ENCODE peak calls at places on chromosomes 6 and 20, in five cellular contexts. One of them, this sample, is unnamed.

GRCh38 chr6:103105686-103106085 is 1712.2 kb downstream of the GRIK2 start:
- DNase-seq in left ventricle myocardium inferior: no peak
- DNase-seq in BE2C: no peak
- DNase-seq in prostate gland: no peak
- DNase-seq in NB4: no peak
- DNase-seq in this sample: no peak

GRCh38 chr6:145772846-145773245 is 37.5 kb upstream of the EPM2A start:
- DNase-seq in left ventricle myocardium inferior: no peak
- DNase-seq in BE2C: no peak
- DNase-seq in prostate gland: no peak
- DNase-seq in NB4: no peak
- DNase-seq in this sample: no peak

GRCh38 chr6:108875161-108875555 is 26.9 kb downstream of the ARMC2 start:
- DNase-seq in left ventricle myocardium inferior: no peak
- DNase-seq in BE2C: no peak
- DNase-seq in prostate gland: no peak
- DNase-seq in NB4: no peak
- DNase-seq in this sample: no peak

GRCh38 chr20:49979030-49979832 is 3.5 kb upstream of the SNAI1 start:
- DNase-seq in left ventricle myocardium inferior: no peak
- DNase-seq in BE2C: peak; percentile 73
- DNase-seq in prostate gland: no peak
- DNase-seq in NB4: peak; percentile 68
- DNase-seq in this sample: no peak

GRCh38 chr6:170174124-170174770 is 116.6 kb downstream of the DLL1 start:
- DNase-seq in left ventricle myocardium inferior: peak; percentile 14
- DNase-seq in BE2C: no peak
- DNase-seq in prostate gland: peak; percentile 4
- DNase-seq in NB4: no peak
- DNase-seq in this sample: no peak

GRCh38 chr20:10219452-10219791 is 792 bp downstream of the SNAP25 start:
- DNase-seq in left ventricle myocardium inferior: peak; percentile 70
- DNase-seq in BE2C: peak; percentile 94
- DNase-seq in prostate gland: peak; percentile 56
- DNase-seq in NB4: peak; percentile 67
- DNase-seq in this sample: peak; percentile 62

GRCh38 chr6:12296604-12297003 is 6.4 kb downstream of the EDN1 start:
- DNase-seq in left ventricle myocardium inferior: no peak
- DNase-seq in BE2C: no peak
- DNase-seq in prostate gland: no peak
- DNase-seq in NB4: no peak
- DNase-seq in this sample: no peak

GRCh38 chr20:48448601-48449384 is 379.0 kb downstream of the PREX1 start:
- DNase-seq in left ventricle myocardium inferior: no peak
- DNase-seq in BE2C: no peak
- DNase-seq in prostate gland: peak; percentile 31
- DNase-seq in NB4: no peak
- DNase-seq in this sample: no peak

GRCh38 chr6:25113436-25113835 is 165.7 kb upstream of the CARMIL1 start:
- DNase-seq in left ventricle myocardium inferior: no peak
- DNase-seq in BE2C: no peak
- DNase-seq in prostate gland: no peak
- DNase-seq in NB4: no peak
- DNase-seq in this sample: no peak

GRCh38 chr6:2783188-2783957 is 18.2 kb downstream of the WRNIP1 start:
- DNase-seq in left ventricle myocardium inferior: no peak
- DNase-seq in BE2C: no peak
- DNase-seq in prostate gland: no peak
- DNase-seq in NB4: no peak
- DNase-seq in this sample: no peak

GRCh38 chr6:157235600-157236039 is 87.7 kb downstream of the TMEM242 start:
- DNase-seq in left ventricle myocardium inferior: peak; percentile 64
- DNase-seq in BE2C: no peak
- DNase-seq in prostate gland: no peak
- DNase-seq in NB4: no peak
- DNase-seq in this sample: peak; percentile 45

GRCh38 chr6:117169781-117170281 is 95.5 kb upstream of the VGLL2 start:
- DNase-seq in left ventricle myocardium inferior: no peak
- DNase-seq in BE2C: no peak
- DNase-seq in prostate gland: no peak
- DNase-seq in NB4: no peak
- DNase-seq in this sample: no peak

GRCh38 chr6:45049188-45049843 is 278.8 kb upstream of the RUNX2 start:
- DNase-seq in left ventricle myocardium inferior: no peak
- DNase-seq in BE2C: no peak
- DNase-seq in prostate gland: no peak
- DNase-seq in NB4: peak; percentile 84
- DNase-seq in this sample: peak; percentile 49

GRCh38 chr6:136365781-136366354 is 76.2 kb upstream of the BCLAF1 start:
- DNase-seq in left ventricle myocardium inferior: peak; percentile 60
- DNase-seq in BE2C: no peak
- DNase-seq in prostate gland: peak; percentile 66
- DNase-seq in NB4: peak; percentile 64
- DNase-seq in this sample: no peak

GRCh38 chr6:137811121-137811911 is 55.7 kb upstream of the TNFAIP3 start:
- DNase-seq in left ventricle myocardium inferior: peak; percentile 33
- DNase-seq in BE2C: no peak
- DNase-seq in prostate gland: peak; percentile 49
- DNase-seq in NB4: peak; percentile 94
- DNase-seq in this sample: peak; percentile 85

GRCh38 chr6:35640017-35640664 is 48.6 kb downstream of the FKBP5 start:
- DNase-seq in left ventricle myocardium inferior: no peak
- DNase-seq in BE2C: no peak
- DNase-seq in prostate gland: peak; percentile 22
- DNase-seq in NB4: no peak
- DNase-seq in this sample: peak; percentile 50

DNA sequence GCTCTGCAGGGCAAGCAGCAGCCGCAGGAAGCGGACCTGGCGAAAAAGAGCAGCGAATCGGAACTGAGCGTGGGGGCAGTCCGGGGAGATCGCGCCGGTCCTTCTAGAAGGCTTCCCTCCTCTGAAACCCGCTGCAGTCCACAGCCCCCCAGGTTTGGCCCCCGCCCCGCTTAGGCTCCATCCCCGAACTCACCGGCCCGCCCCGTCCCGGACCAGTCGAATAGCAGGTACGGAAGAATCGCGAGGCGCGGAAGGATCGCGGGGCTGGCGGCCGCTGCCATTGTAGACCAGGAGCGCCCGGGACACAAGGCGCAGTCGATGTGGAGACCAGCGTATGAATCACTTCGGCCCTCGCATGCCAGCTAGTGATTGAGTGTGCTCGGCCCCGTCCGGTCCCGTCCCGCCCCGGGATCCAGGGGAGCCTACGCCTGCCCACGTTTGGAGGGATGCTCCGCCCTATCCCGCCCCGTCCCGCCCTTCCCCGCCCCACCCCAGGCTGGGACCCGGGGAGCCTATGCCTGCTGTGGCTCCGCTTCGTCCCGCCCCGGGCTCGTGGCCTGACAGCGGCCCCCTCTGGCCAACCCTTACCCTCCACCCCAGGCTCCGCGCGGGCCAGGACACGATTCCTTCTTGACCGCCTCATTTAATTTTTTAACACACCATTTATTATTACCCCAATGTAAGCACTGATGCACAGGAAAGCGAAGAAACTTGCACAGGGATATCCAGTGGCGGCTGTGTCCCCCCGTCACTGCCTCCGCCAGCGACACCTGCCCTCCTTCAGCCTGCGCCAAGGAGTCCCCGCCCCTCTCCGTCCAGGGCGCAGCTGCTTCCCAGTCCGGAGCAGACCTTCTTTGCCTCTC is at the start of gene ULBP3:
- DNase-seq in left ventricle myocardium inferior: peak; percentile 88
- DNase-seq in BE2C: peak; percentile 93
- DNase-seq in prostate gland: peak; percentile 88
- DNase-seq in NB4: no peak
- DNase-seq in this sample: peak; percentile 94
- TF ChIP-seq CTCF in left ventricle myocardium inferior: peak; percentile 67
- TF ChIP-seq CTCF in BE2C: peak; percentile 57
- TF ChIP-seq CTCF in prostate gland: peak; percentile 53
- TF ChIP-seq CTCF in NB4: no peak
- TF ChIP-seq CTCF in this sample: peak; percentile 36

GRCh38 chr20:43665466-43666176 is 1.3 kb upstream of the MYBL2 start:
- DNase-seq in left ventricle myocardium inferior: no peak
- DNase-seq in BE2C: no peak
- DNase-seq in prostate gland: no peak
- DNase-seq in NB4: no peak
- DNase-seq in this sample: no peak

GRCh38 chr20:43667341-43668132 is 623 bp downstream of the MYBL2 start:
- DNase-seq in left ventricle myocardium inferior: no peak
- DNase-seq in BE2C: peak; percentile 69
- DNase-seq in prostate gland: no peak
- DNase-seq in NB4: peak; percentile 88
- DNase-seq in this sample: peak; percentile 25

GRCh38 chr20:43669332-43669731 is 2.4 kb downstream of the MYBL2 start:
- DNase-seq in left ventricle myocardium inferior: no peak
- DNase-seq in BE2C: no peak
- DNase-seq in prostate gland: no peak
- DNase-seq in NB4: peak; percentile 42
- DNase-seq in this sample: peak; percentile 59

GRCh38 chr20:43666376-43667328 is at the start of gene MYBL2:
- DNase-seq in left ventricle myocardium inferior: peak; percentile 28
- DNase-seq in BE2C: peak; percentile 84
- DNase-seq in prostate gland: no peak
- DNase-seq in NB4: peak; percentile 86
- DNase-seq in this sample: peak; percentile 46

DNA sequence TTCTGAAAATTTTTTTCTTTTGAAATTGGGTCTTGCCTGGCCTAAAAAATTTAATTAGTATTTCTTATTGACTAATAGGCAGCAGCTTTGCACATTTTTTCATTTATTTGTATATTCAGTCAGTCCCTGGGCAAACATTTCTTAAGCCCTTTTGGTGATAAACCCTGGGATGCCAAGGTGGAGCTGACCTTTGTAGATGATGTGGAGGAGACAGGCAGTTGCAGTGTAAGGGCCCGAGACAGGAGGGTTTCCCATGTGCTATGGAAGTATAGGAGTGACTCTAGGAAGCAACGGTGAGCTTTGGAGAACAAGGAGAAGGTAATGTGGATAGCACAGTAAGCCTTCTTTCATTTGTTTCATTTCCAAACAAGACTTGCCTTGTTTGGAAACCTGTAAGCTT is 3.5 kb downstream of the MYBL2 start:
- DNase-seq in left ventricle myocardium inferior: no peak
- DNase-seq in BE2C: no peak
- DNase-seq in prostate gland: no peak
- DNase-seq in NB4: no peak
- DNase-seq in this sample: no peak
- TF ChIP-seq CTCF in left ventricle myocardium inferior: no peak
- TF ChIP-seq CTCF in BE2C: no peak
- TF ChIP-seq CTCF in prostate gland: no peak
- TF ChIP-seq CTCF in NB4: no peak
- TF ChIP-seq CTCF in this sample: no peak

GRCh38 chr6:13825871-13826270 is 11.5 kb upstream of the MCUR1 start:
- DNase-seq in left ventricle myocardium inferior: no peak
- DNase-seq in BE2C: no peak
- DNase-seq in prostate gland: no peak
- DNase-seq in NB4: no peak
- DNase-seq in this sample: no peak
- TF ChIP-seq CTCF in left ventricle myocardium inferior: no peak
- TF ChIP-seq CTCF in BE2C: no peak
- TF ChIP-seq CTCF in prostate gland: no peak
- TF ChIP-seq CTCF in NB4: no peak
- TF ChIP-seq CTCF in this sample: no peak

GRCh38 chr20:62782149-62782892 is 14.0 kb upstream of the MRGBP start:
- DNase-seq in left ventricle myocardium inferior: no peak
- DNase-seq in BE2C: peak; percentile 42
- DNase-seq in prostate gland: no peak
- DNase-seq in NB4: no peak
- DNase-seq in this sample: no peak
- TF ChIP-seq CTCF in left ventricle myocardium inferior: no peak
- TF ChIP-seq CTCF in BE2C: peak; percentile 40
- TF ChIP-seq CTCF in prostate gland: no peak
- TF ChIP-seq CTCF in NB4: no peak
- TF ChIP-seq CTCF in this sample: peak; percentile 28

DNA sequence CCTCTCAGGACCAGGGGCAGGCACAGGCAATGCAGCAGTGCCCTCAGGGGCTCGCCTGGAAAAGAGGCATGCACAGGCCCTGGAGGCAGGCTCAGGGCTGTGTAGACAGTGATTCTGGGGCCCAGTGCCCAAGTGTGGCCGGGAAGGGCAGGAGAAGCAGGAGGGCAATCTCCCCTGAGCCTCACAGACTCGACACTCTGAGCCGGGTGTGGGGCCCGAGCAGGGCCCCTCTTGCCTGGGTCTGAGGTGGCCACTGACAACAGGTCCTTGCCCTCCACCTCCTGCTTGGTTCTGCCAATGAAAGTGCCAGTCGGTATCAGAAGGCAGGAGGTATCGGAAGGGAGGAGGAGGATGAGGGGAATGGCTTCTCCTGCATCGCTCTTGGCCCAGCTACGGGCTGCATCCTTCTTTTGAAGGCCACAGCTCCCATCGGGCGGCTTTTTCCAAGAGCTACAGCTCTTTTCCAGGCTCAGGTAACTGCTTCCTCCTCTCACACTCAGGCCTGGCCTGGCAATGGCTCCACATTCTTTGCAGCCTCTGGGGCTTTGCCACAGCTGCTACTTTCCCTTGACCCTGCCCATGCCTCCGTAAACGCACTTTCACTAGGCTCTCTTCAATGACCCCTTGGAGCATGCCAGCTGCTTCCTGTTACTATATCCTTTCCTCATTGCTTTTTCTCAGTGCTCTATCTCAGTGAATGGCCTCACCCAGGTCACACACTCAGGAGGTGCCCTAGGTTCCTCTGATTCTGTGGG is 24.5 kb downstream of the GABRR2 start:
- DNase-seq in left ventricle myocardium inferior: no peak
- DNase-seq in BE2C: no peak
- DNase-seq in prostate gland: no peak
- DNase-seq in NB4: no peak
- DNase-seq in this sample: no peak
- TF ChIP-seq CTCF in left ventricle myocardium inferior: no peak
- TF ChIP-seq CTCF in BE2C: no peak
- TF ChIP-seq CTCF in prostate gland: no peak
- TF ChIP-seq CTCF in NB4: no peak
- TF ChIP-seq CTCF in this sample: no peak

DNA sequence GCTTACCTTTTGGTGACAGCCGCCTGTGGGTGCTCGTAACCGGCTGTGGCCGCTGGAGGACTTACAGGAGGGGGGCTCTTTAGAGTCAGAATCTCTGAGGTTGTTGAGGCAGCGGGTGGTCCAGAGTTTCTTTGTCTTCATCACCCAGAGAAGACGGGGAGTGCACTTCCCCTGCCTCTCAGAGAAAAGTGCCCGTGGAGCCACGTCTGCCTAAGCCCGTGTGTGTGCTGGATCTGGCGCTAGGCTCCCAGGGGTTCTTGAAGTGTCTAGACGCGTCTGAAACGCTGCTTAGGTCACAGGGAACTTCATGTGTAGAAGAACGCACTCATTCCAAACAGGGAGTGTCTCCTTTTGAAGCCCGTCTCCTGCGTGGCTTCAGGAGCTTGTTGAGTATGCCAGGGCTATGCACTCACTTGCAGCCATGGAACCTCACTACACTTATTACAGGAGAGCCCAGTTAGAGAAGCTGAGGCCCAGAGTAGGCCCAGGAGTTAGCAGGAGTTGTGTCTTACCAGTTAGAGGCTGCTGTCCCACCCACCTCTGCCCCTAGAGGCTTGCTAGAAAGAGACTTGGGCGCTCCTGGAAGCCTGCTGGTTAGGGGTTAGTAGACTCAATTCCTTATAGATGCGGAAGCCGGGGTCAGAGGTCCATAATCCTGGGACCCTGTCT is 1.3 kb downstream of the LSM14B start:
- DNase-seq in left ventricle myocardium inferior: no peak
- DNase-seq in BE2C: no peak
- DNase-seq in prostate gland: no peak
- DNase-seq in NB4: peak; percentile 46
- DNase-seq in this sample: peak; percentile 56
- TF ChIP-seq CTCF in left ventricle myocardium inferior: no peak
- TF ChIP-seq CTCF in BE2C: peak; percentile 22
- TF ChIP-seq CTCF in prostate gland: no peak
- TF ChIP-seq CTCF in NB4: no peak
- TF ChIP-seq CTCF in this sample: no peak

This sample was measured in fibroblast of mammary gland.